ENCODE peak calls at places on chromosomes 7 and 10, in nine cellular contexts. One of them, this sample, is unnamed.

GRCh38 chr10:113108180-113108835 is 158.3 kb downstream of the TCF7L2 start:
- DNase-seq in hepatocyte: no peak
- DNase-seq in T-helper 9 cell: peak; percentile 9
- DNase-seq in SJSA1: no peak
- DNase-seq in activated T-cell treated with anti-CD3 and anti-CD28 coated beads for 24 hours: no peak
- DNase-seq in stimulated activated CD8-positive, alpha-beta memory T cell treated with anti-CD3 and anti-CD28 coated beads, Interleukin-15, amount 100 ng/mL, for 24 hours: peak; percentile 10
- DNase-seq in activated T-helper 1 cell treated with Interleukin-2 at 50 U/mL for 16 hours: no peak
- DNase-seq in stimulated activated CD4-positive, alpha-beta T cell treated with anti-CD3 and anti-CD28 coated beads, Interleukin-12 subunit alpha, Interleukin-12 subunit beta, amount 100 ng/mL, for 48 hours: peak; percentile 9
- DNase-seq in NCI-H446 treated with DMSO at 0.1 percent for 48 hours: no peak
- DNase-seq in this sample: peak; percentile 16

GRCh38 chr7:64873517-64873916 is 29.6 kb upstream of the ZNF273 start:
- DNase-seq in hepatocyte: peak; percentile 1
- DNase-seq in T-helper 9 cell: no peak
- DNase-seq in SJSA1: no peak
- DNase-seq in activated T-cell treated with anti-CD3 and anti-CD28 coated beads for 24 hours: no peak
- DNase-seq in stimulated activated CD8-positive, alpha-beta memory T cell treated with anti-CD3 and anti-CD28 coated beads, Interleukin-15, amount 100 ng/mL, for 24 hours: no peak
- DNase-seq in activated T-helper 1 cell treated with Interleukin-2 at 50 U/mL for 16 hours: no peak
- DNase-seq in stimulated activated CD4-positive, alpha-beta T cell treated with anti-CD3 and anti-CD28 coated beads, Interleukin-12 subunit alpha, Interleukin-12 subunit beta, amount 100 ng/mL, for 48 hours: no peak
- DNase-seq in NCI-H446 treated with DMSO at 0.1 percent for 48 hours: no peak
- DNase-seq in this sample: no peak

GRCh38 chr10:70649526-70649925 is 22.8 kb upstream of the ADAMTS14 start:
- DNase-seq in hepatocyte: no peak
- DNase-seq in T-helper 9 cell: no peak
- DNase-seq in SJSA1: no peak
- DNase-seq in activated T-cell treated with anti-CD3 and anti-CD28 coated beads for 24 hours: no peak
- DNase-seq in stimulated activated CD8-positive, alpha-beta memory T cell treated with anti-CD3 and anti-CD28 coated beads, Interleukin-15, amount 100 ng/mL, for 24 hours: no peak
- DNase-seq in activated T-helper 1 cell treated with Interleukin-2 at 50 U/mL for 16 hours: no peak
- DNase-seq in stimulated activated CD4-positive, alpha-beta T cell treated with anti-CD3 and anti-CD28 coated beads, Interleukin-12 subunit alpha, Interleukin-12 subunit beta, amount 100 ng/mL, for 48 hours: no peak
- DNase-seq in NCI-H446 treated with DMSO at 0.1 percent for 48 hours: no peak
- DNase-seq in this sample: no peak

GRCh38 chr7:134514663-134515062 is 12.7 kb upstream of the AKR1B10 start:
- DNase-seq in hepatocyte: peak; percentile 84
- DNase-seq in T-helper 9 cell: no peak
- DNase-seq in SJSA1: peak; percentile 76
- DNase-seq in activated T-cell treated with anti-CD3 and anti-CD28 coated beads for 24 hours: peak; percentile 2
- DNase-seq in stimulated activated CD8-positive, alpha-beta memory T cell treated with anti-CD3 and anti-CD28 coated beads, Interleukin-15, amount 100 ng/mL, for 24 hours: no peak
- DNase-seq in activated T-helper 1 cell treated with Interleukin-2 at 50 U/mL for 16 hours: no peak
- DNase-seq in stimulated activated CD4-positive, alpha-beta T cell treated with anti-CD3 and anti-CD28 coated beads, Interleukin-12 subunit alpha, Interleukin-12 subunit beta, amount 100 ng/mL, for 48 hours: no peak
- DNase-seq in NCI-H446 treated with DMSO at 0.1 percent for 48 hours: peak; percentile 11
- DNase-seq in this sample: peak; percentile 36

GRCh38 chr10:119377431-119377830 is 165.1 kb downstream of the RGS10 start:
- DNase-seq in hepatocyte: no peak
- DNase-seq in T-helper 9 cell: no peak
- DNase-seq in SJSA1: no peak
- DNase-seq in activated T-cell treated with anti-CD3 and anti-CD28 coated beads for 24 hours: no peak
- DNase-seq in stimulated activated CD8-positive, alpha-beta memory T cell treated with anti-CD3 and anti-CD28 coated beads, Interleukin-15, amount 100 ng/mL, for 24 hours: no peak
- DNase-seq in activated T-helper 1 cell treated with Interleukin-2 at 50 U/mL for 16 hours: no peak
- DNase-seq in stimulated activated CD4-positive, alpha-beta T cell treated with anti-CD3 and anti-CD28 coated beads, Interleukin-12 subunit alpha, Interleukin-12 subunit beta, amount 100 ng/mL, for 48 hours: no peak
- DNase-seq in NCI-H446 treated with DMSO at 0.1 percent for 48 hours: peak; percentile 67
- DNase-seq in this sample: no peak

GRCh38 chr10:104323085-104323484 is 15.2 kb downstream of the ITPRIP start:
- DNase-seq in hepatocyte: no peak
- DNase-seq in T-helper 9 cell: no peak
- DNase-seq in SJSA1: no peak
- DNase-seq in activated T-cell treated with anti-CD3 and anti-CD28 coated beads for 24 hours: no peak
- DNase-seq in stimulated activated CD8-positive, alpha-beta memory T cell treated with anti-CD3 and anti-CD28 coated beads, Interleukin-15, amount 100 ng/mL, for 24 hours: no peak
- DNase-seq in activated T-helper 1 cell treated with Interleukin-2 at 50 U/mL for 16 hours: no peak
- DNase-seq in stimulated activated CD4-positive, alpha-beta T cell treated with anti-CD3 and anti-CD28 coated beads, Interleukin-12 subunit alpha, Interleukin-12 subunit beta, amount 100 ng/mL, for 48 hours: no peak
- DNase-seq in NCI-H446 treated with DMSO at 0.1 percent for 48 hours: no peak
- DNase-seq in this sample: no peak

GRCh38 chr7:133690740-133691139 is 436.4 kb upstream of the LRGUK start:
- DNase-seq in hepatocyte: no peak
- DNase-seq in T-helper 9 cell: no peak
- DNase-seq in SJSA1: no peak
- DNase-seq in activated T-cell treated with anti-CD3 and anti-CD28 coated beads for 24 hours: no peak
- DNase-seq in stimulated activated CD8-positive, alpha-beta memory T cell treated with anti-CD3 and anti-CD28 coated beads, Interleukin-15, amount 100 ng/mL, for 24 hours: no peak
- DNase-seq in activated T-helper 1 cell treated with Interleukin-2 at 50 U/mL for 16 hours: no peak
- DNase-seq in stimulated activated CD4-positive, alpha-beta T cell treated with anti-CD3 and anti-CD28 coated beads, Interleukin-12 subunit alpha, Interleukin-12 subunit beta, amount 100 ng/mL, for 48 hours: no peak
- DNase-seq in NCI-H446 treated with DMSO at 0.1 percent for 48 hours: no peak
- DNase-seq in this sample: no peak

GRCh38 chr10:69974551-69975155 is 78.0 kb upstream of the MACROH2A2 start:
- DNase-seq in hepatocyte: peak; percentile 56
- DNase-seq in T-helper 9 cell: no peak
- DNase-seq in SJSA1: peak; percentile 86
- DNase-seq in activated T-cell treated with anti-CD3 and anti-CD28 coated beads for 24 hours: no peak
- DNase-seq in stimulated activated CD8-positive, alpha-beta memory T cell treated with anti-CD3 and anti-CD28 coated beads, Interleukin-15, amount 100 ng/mL, for 24 hours: no peak
- DNase-seq in activated T-helper 1 cell treated with Interleukin-2 at 50 U/mL for 16 hours: no peak
- DNase-seq in stimulated activated CD4-positive, alpha-beta T cell treated with anti-CD3 and anti-CD28 coated beads, Interleukin-12 subunit alpha, Interleukin-12 subunit beta, amount 100 ng/mL, for 48 hours: no peak
- DNase-seq in NCI-H446 treated with DMSO at 0.1 percent for 48 hours: no peak
- DNase-seq in this sample: no peak

GRCh38 chr7:130899638-130900401 is 165.8 kb upstream of the KLF14 start:
- DNase-seq in hepatocyte: peak; percentile 87
- DNase-seq in T-helper 9 cell: no peak
- DNase-seq in SJSA1: no peak
- DNase-seq in activated T-cell treated with anti-CD3 and anti-CD28 coated beads for 24 hours: no peak
- DNase-seq in stimulated activated CD8-positive, alpha-beta memory T cell treated with anti-CD3 and anti-CD28 coated beads, Interleukin-15, amount 100 ng/mL, for 24 hours: no peak
- DNase-seq in activated T-helper 1 cell treated with Interleukin-2 at 50 U/mL for 16 hours: no peak
- DNase-seq in stimulated activated CD4-positive, alpha-beta T cell treated with anti-CD3 and anti-CD28 coated beads, Interleukin-12 subunit alpha, Interleukin-12 subunit beta, amount 100 ng/mL, for 48 hours: no peak
- DNase-seq in NCI-H446 treated with DMSO at 0.1 percent for 48 hours: no peak
- DNase-seq in this sample: no peak

GRCh38 chr10:34252111-34252510 is 563.0 kb downstream of the PARD3 start:
- DNase-seq in hepatocyte: peak; percentile 41
- DNase-seq in T-helper 9 cell: no peak
- DNase-seq in SJSA1: no peak
- DNase-seq in activated T-cell treated with anti-CD3 and anti-CD28 coated beads for 24 hours: no peak
- DNase-seq in stimulated activated CD8-positive, alpha-beta memory T cell treated with anti-CD3 and anti-CD28 coated beads, Interleukin-15, amount 100 ng/mL, for 24 hours: no peak
- DNase-seq in activated T-helper 1 cell treated with Interleukin-2 at 50 U/mL for 16 hours: no peak
- DNase-seq in stimulated activated CD4-positive, alpha-beta T cell treated with anti-CD3 and anti-CD28 coated beads, Interleukin-12 subunit alpha, Interleukin-12 subunit beta, amount 100 ng/mL, for 48 hours: no peak
- DNase-seq in NCI-H446 treated with DMSO at 0.1 percent for 48 hours: no peak
- DNase-seq in this sample: no peak

GRCh38 chr7:23956769-23957556 is 246.9 kb downstream of the STK31 start:
- DNase-seq in hepatocyte: peak; percentile 26
- DNase-seq in T-helper 9 cell: no peak
- DNase-seq in SJSA1: peak; percentile 74
- DNase-seq in activated T-cell treated with anti-CD3 and anti-CD28 coated beads for 24 hours: no peak
- DNase-seq in stimulated activated CD8-positive, alpha-beta memory T cell treated with anti-CD3 and anti-CD28 coated beads, Interleukin-15, amount 100 ng/mL, for 24 hours: no peak
- DNase-seq in activated T-helper 1 cell treated with Interleukin-2 at 50 U/mL for 16 hours: no peak
- DNase-seq in stimulated activated CD4-positive, alpha-beta T cell treated with anti-CD3 and anti-CD28 coated beads, Interleukin-12 subunit alpha, Interleukin-12 subunit beta, amount 100 ng/mL, for 48 hours: no peak
- DNase-seq in NCI-H446 treated with DMSO at 0.1 percent for 48 hours: no peak
- DNase-seq in this sample: no peak

GRCh38 chr7:125033506-125033905 is 103.9 kb upstream of the POT1 start:
- DNase-seq in hepatocyte: no peak
- DNase-seq in T-helper 9 cell: no peak
- DNase-seq in SJSA1: no peak
- DNase-seq in activated T-cell treated with anti-CD3 and anti-CD28 coated beads for 24 hours: no peak
- DNase-seq in stimulated activated CD8-positive, alpha-beta memory T cell treated with anti-CD3 and anti-CD28 coated beads, Interleukin-15, amount 100 ng/mL, for 24 hours: no peak
- DNase-seq in activated T-helper 1 cell treated with Interleukin-2 at 50 U/mL for 16 hours: no peak
- DNase-seq in stimulated activated CD4-positive, alpha-beta T cell treated with anti-CD3 and anti-CD28 coated beads, Interleukin-12 subunit alpha, Interleukin-12 subunit beta, amount 100 ng/mL, for 48 hours: no peak
- DNase-seq in NCI-H446 treated with DMSO at 0.1 percent for 48 hours: no peak
- DNase-seq in this sample: no peak

GRCh38 chr7:30330134-30331111 is 46.0 kb downstream of the ZNRF2 start:
- DNase-seq in hepatocyte: no peak
- DNase-seq in T-helper 9 cell: no peak
- DNase-seq in SJSA1: no peak
- DNase-seq in activated T-cell treated with anti-CD3 and anti-CD28 coated beads for 24 hours: no peak
- DNase-seq in stimulated activated CD8-positive, alpha-beta memory T cell treated with anti-CD3 and anti-CD28 coated beads, Interleukin-15, amount 100 ng/mL, for 24 hours: no peak
- DNase-seq in activated T-helper 1 cell treated with Interleukin-2 at 50 U/mL for 16 hours: no peak
- DNase-seq in stimulated activated CD4-positive, alpha-beta T cell treated with anti-CD3 and anti-CD28 coated beads, Interleukin-12 subunit alpha, Interleukin-12 subunit beta, amount 100 ng/mL, for 48 hours: no peak
- DNase-seq in NCI-H446 treated with DMSO at 0.1 percent for 48 hours: no peak
- DNase-seq in this sample: no peak